ENCODE peak calls at places on chromosome 22, in seven cellular contexts. B is stomach, I is HCT116, Z is spleen, O is GM23338, F is HL-60, A is vagina. R is an unnamed sample.

GRCh38 chr22:48539261-48539660 is 1288.4 kb downstream of the BRD1 start:
- DNase-seq in O (no peak), A (no peak), B (no peak), I (no peak), Z (no peak), F (no peak), R (no peak)

GRCh38 chr22:26418620-26419019 is 10.4 kb upstream of the ASPHD2 start:
- DNase-seq in F (no peak), O (no peak), A (no peak), Z (no peak), I (no peak), B (no peak), R (no peak)

GRCh38 chr22:35231585-35232084 is 25.7 kb upstream of the HMGXB4 start:
- DNase-seq in F (peak; percentile 74), B (peak; percentile 72), O (peak; percentile 91), I (peak; percentile 85), Z (peak; percentile 87), A (peak; percentile 43), R (no peak)

GRCh38 chr22:42990131-42990838 is 24.7 kb downstream of the PACSIN2 start:
- DNase-seq in O (peak; percentile 51), I (no peak), F (no peak), A (no peak), B (no peak), Z (no peak), R (peak; percentile 68)

GRCh38 chr22:21707677-21708076 is 27.9 kb downstream of the YPEL1 start:
- DNase-seq in Z (no peak), B (no peak), O (no peak), F (no peak), A (no peak), I (no peak), R (no peak)

GRCh38 chr22:32312748-32313147 is 44.9 kb upstream of the RFPL3 start:
- DNase-seq in A (no peak), F (no peak), B (no peak), I (no peak), Z (no peak), O (no peak), R (no peak)

GRCh38 chr22:36512333-36512732 is 5.5 kb upstream of the FOXRED2 start:
- DNase-seq in O (no peak), F (no peak), Z (no peak), A (no peak), I (no peak), B (no peak), R (no peak)

GRCh38 chr22:27311666-27312566 is 489.6 kb downstream of the MN1 start:
- DNase-seq in Z (no peak), O (peak; percentile 48), B (no peak), F (no peak), A (no peak), I (no peak), R (no peak)

GRCh38 chr22:41052661-41053490 is 39.5 kb upstream of the EP300 start:
- DNase-seq in B (no peak), Z (no peak), F (no peak), I (no peak), A (no peak), O (no peak), R (no peak)

GRCh38 chr22:30636226-30637077 is 871 bp downstream of the SLC35E4 start:
- DNase-seq in B (peak; percentile 28), F (no peak), I (no peak), Z (peak; percentile 84), A (no peak), O (peak; percentile 47), R (no peak)

GRCh38 chr22:35617137-35617755 is at the start of gene MB:
- DNase-seq in Z (no peak), A (no peak), I (no peak), F (no peak), O (no peak), B (no peak), R (no peak)

GRCh38 chr22:40281717-40282116 is 64.6 kb upstream of the ADSL start:
- DNase-seq in B (no peak), O (no peak), A (no peak), Z (no peak), F (no peak), I (no peak), R (no peak)

GRCh38 chr22:37906364-37907008 is 389 bp downstream of the MICALL1 start:
- DNase-seq in O (peak; percentile 67), B (no peak), A (no peak), I (no peak), F (no peak), Z (peak; percentile 89), R (no peak)

GRCh38 chr22:24751518-24751917 is 23.0 kb downstream of the PIWIL3 start:
- DNase-seq in B (no peak), F (peak; percentile 73), Z (no peak), O (no peak), A (no peak), I (no peak), R (no peak)

GRCh38 chr22:48237466-48237865 is 1475.0 kb downstream of the TBC1D22A start:
- DNase-seq in Z (peak; percentile 51), A (peak; percentile 61), B (peak; percentile 13), F (no peak), I (no peak), O (no peak), R (peak; percentile 76)

GRCh38 chr22:29626497-29627195 is 23.2 kb downstream of the NF2 start:
- DNase-seq in Z (no peak), A (no peak), B (no peak), I (no peak), O (no peak), F (no peak), R (no peak)

GRCh38 chr22:36405671-36406070 is 17.9 kb upstream of the MYH9 start:
- DNase-seq in O (no peak), B (peak; percentile 36), A (no peak), I (no peak), Z (peak; percentile 92), F (peak; percentile 100), R (no peak)

GRCh38 chr22:43293661-43294392 is 49.3 kb downstream of the SCUBE1 start:
- DNase-seq in B (peak; percentile 57), A (no peak), I (no peak), O (no peak), F (peak; percentile 32), Z (no peak), R (peak; percentile 93)

GRCh38 chr22:33539202-33539901 is 380.9 kb downstream of the LARGE1 start:
- DNase-seq in B (no peak), A (no peak), O (no peak), I (no peak), F (no peak), Z (no peak), R (no peak)

GRCh38 chr22:33539902-33540751 is 380.1 kb downstream of the LARGE1 start:
- DNase-seq in B (peak; percentile 86), A (no peak), O (no peak), I (no peak), Z (no peak), F (no peak), R (no peak)

GRCh38 chr22:33535937-33536875 is 384.1 kb downstream of the LARGE1 start:
- DNase-seq in O (no peak), B (no peak), Z (no peak), F (no peak), A (no peak), I (no peak), R (no peak)

GRCh38 chr22:33538277-33538885 is 381.9 kb downstream of the LARGE1 start:
- DNase-seq in F (no peak), O (no peak), Z (no peak), I (no peak), A (no peak), B (no peak), R (no peak)

DNA sequence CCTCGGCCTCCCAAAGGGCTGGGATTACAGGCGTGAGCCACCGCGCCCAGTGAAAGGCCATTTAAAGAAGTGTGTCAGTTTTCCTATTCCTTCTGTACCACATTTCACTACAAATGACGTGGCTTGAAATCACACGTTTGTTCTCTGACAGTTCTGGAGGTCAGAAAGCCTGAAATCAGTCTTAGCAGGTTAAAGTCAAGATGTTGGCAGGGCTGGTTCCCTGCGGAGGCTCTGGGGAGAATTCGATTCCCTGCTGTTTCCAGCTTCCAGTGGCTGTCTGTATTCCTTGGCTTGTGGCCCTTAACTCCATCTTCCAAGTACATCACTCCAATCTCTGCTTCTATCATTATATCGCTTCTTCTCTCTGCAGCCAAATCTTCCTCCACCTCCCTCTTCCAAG is 383.2 kb downstream of the LARGE1 start:
- DNase-seq in O (no peak), A (no peak), B (no peak), I (no peak), Z (no peak), F (no peak), R (no peak)
- H3K27me3 ChIP-seq in O (no peaks in the 10 kb centered on the region), A (no peaks in the 10 kb centered on the region), B (no peaks in the 10 kb centered on the region), I (no peaks in the 10 kb centered on the region), Z (no peaks in the 10 kb centered on the region), F (no peaks in the 10 kb centered on the region), R (no peaks in the 10 kb centered on the region)

GRCh38 chr22:19177164-19178064 is 1.1 kb downstream of the SLC25A1 start:
- DNase-seq in O (peak; percentile 48), I (no peak), B (no peak), F (no peak), A (no peak), Z (peak; percentile 83), R (no peak)
- TF ChIP-seq POLR2AphosphoS5 in O (peak; percentile 7), I (no peak), B (no peak), F (peak; percentile 31), A (no peak), Z (no peak), R (no peak)

GRCh38 chr22:20434773-20435172 is 2.9 kb downstream of the SCARF2 start:
- DNase-seq in F (no peak), Z (peak; percentile 40), O (no peak), B (no peak), I (no peak), A (no peak), R (no peak)
- TF ChIP-seq CTCF in F (no peak), Z (no peak), O (no peak), B (no peak), I (no peak), A (no peak), R (no peak)

GRCh38 chr22:50477923-50478322 is 3.1 kb upstream of the SBF1 start:
- DNase-seq in I (no peak), B (no peak), O (no peak), Z (no peak), F (no peak), A (no peak), R (no peak)

GRCh38 chr22:50479686-50480085 is 1.7 kb upstream of the ADM2 start:
- DNase-seq in F (peak; percentile 29), O (no peak), Z (no peak), A (no peak), B (no peak), I (no peak), R (no peak)

GRCh38 chr22:50475652-50476002 is 792 bp upstream of the SBF1 start:
- DNase-seq in I (no peak), F (no peak), O (no peak), A (no peak), B (no peak), Z (no peak), R (no peak)

GRCh38 chr22:50474711-50475651 is at the start of gene SBF1:
- DNase-seq in I (peak; percentile 78), F (peak; percentile 81), B (peak; percentile 96), O (peak; percentile 97), A (no peak), Z (peak; percentile 97), R (peak; percentile 90)

DNA sequence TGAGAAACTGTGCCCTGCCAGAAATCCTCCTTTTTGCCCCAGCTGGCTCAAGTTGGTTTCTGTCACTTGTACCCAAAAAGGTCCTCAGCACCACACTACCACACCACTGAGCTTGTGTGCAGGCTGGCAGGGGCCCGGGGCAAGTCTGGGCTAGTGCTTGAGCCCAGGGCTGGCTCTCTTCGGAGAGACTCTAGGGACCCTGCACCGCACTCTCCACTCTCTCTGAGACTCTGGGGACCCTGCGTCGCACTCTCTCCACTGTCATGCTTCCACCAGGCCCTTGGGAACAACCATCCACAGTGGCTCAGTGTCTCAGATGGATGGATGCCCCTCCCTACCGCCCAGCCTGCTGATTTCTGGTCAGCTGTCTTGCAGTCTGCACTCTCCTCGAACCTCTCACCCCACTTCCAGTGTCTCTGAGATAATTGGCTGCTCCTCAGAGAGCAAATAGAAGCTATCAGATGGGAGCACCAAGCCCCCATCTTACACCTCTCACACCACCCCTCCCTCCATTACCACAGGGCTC is 2.0 kb upstream of the SBF1 start:
- DNase-seq in O (no peak), F (no peak), Z (no peak), B (no peak), A (no peak), I (no peak), R (no peak)
- H3K27me3 ChIP-seq in O (peaks cover 23% of the 10 kb centered on the region), F (peaks cover 21% of the 10 kb centered on the region), Z (peaks cover 13% of the 10 kb centered on the region), B (peaks cover 18% of the 10 kb centered on the region), A (peaks cover 8% of the 10 kb centered on the region), I (no peaks in the 10 kb centered on the region), R (peaks cover 20% of the 10 kb centered on the region)